ENCODE peak calls at places on chromosomes 7 and 10, in ten cellular contexts. One of them, this sample, is unnamed.

GRCh38 chr10:107487284-107487683 is 322.8 kb upstream of the SORCS1 start:
- DNase-seq in choroid plexus epithelial cell: peak; percentile 27
- DNase-seq in epithelial cell of esophagus: peak; percentile 66
- DNase-seq in retinal pigment epithelial cell: no peak
- DNase-seq in PC-3: peak; percentile 18
- DNase-seq in fibroblast of pulmonary artery: no peak
- DNase-seq in fibroblast of mammary gland: peak; percentile 44
- DNase-seq in colonic mucosa: no peak
- DNase-seq in HCT116: no peak
- DNase-seq in IMR-90: no peak
- DNase-seq in this sample: peak; percentile 17

GRCh38 chr7:139106959-139107358 is 2.6 kb downstream of the ZC3HAV1 start:
- DNase-seq in HCT116: no peak
- DNase-seq in retinal pigment epithelial cell: no peak
- DNase-seq in fibroblast of pulmonary artery: no peak
- DNase-seq in IMR-90: no peak
- DNase-seq in colonic mucosa: no peak
- DNase-seq in epithelial cell of esophagus: no peak
- DNase-seq in choroid plexus epithelial cell: no peak
- DNase-seq in PC-3: peak; percentile 3
- DNase-seq in fibroblast of mammary gland: no peak
- DNase-seq in this sample: no peak

GRCh38 chr10:116892873-116893685 is 43.8 kb downstream of the ENO4 start:
- DNase-seq in fibroblast of pulmonary artery: no peak
- DNase-seq in colonic mucosa: no peak
- DNase-seq in choroid plexus epithelial cell: peak; percentile 46
- DNase-seq in epithelial cell of esophagus: no peak
- DNase-seq in PC-3: peak; percentile 16
- DNase-seq in fibroblast of mammary gland: no peak
- DNase-seq in IMR-90: no peak
- DNase-seq in retinal pigment epithelial cell: no peak
- DNase-seq in HCT116: no peak
- DNase-seq in this sample: no peak

GRCh38 chr10:132484922-132485321 is 52.7 kb upstream of the INPP5A start:
- DNase-seq in PC-3: no peak
- DNase-seq in epithelial cell of esophagus: no peak
- DNase-seq in HCT116: no peak
- DNase-seq in IMR-90: no peak
- DNase-seq in fibroblast of pulmonary artery: no peak
- DNase-seq in colonic mucosa: no peak
- DNase-seq in retinal pigment epithelial cell: no peak
- DNase-seq in choroid plexus epithelial cell: no peak
- DNase-seq in fibroblast of mammary gland: no peak
- DNase-seq in this sample: no peak

GRCh38 chr10:78543749-78544446 is 510.2 kb downstream of the RPS24 start:
- DNase-seq in colonic mucosa: peak; percentile 56
- DNase-seq in fibroblast of pulmonary artery: peak; percentile 91
- DNase-seq in HCT116: no peak
- DNase-seq in IMR-90: peak; percentile 94
- DNase-seq in epithelial cell of esophagus: no peak
- DNase-seq in choroid plexus epithelial cell: peak; percentile 92
- DNase-seq in PC-3: no peak
- DNase-seq in retinal pigment epithelial cell: peak; percentile 34
- DNase-seq in fibroblast of mammary gland: peak; percentile 96
- DNase-seq in this sample: peak; percentile 98

GRCh38 chr10:89275383-89275782 is 23.8 kb upstream of the LIPA start:
- DNase-seq in PC-3: peak; percentile 79
- DNase-seq in fibroblast of pulmonary artery: no peak
- DNase-seq in IMR-90: no peak
- DNase-seq in colonic mucosa: no peak
- DNase-seq in HCT116: no peak
- DNase-seq in epithelial cell of esophagus: peak; percentile 96
- DNase-seq in fibroblast of mammary gland: peak; percentile 40
- DNase-seq in choroid plexus epithelial cell: no peak
- DNase-seq in retinal pigment epithelial cell: no peak
- DNase-seq in this sample: no peak

GRCh38 chr10:4663162-4663992 is 162.6 kb upstream of the AKR1E2 start:
- DNase-seq in colonic mucosa: peak; percentile 84
- DNase-seq in IMR-90: peak; percentile 99
- DNase-seq in fibroblast of pulmonary artery: peak; percentile 99
- DNase-seq in HCT116: peak; percentile 97
- DNase-seq in PC-3: peak; percentile 93
- DNase-seq in fibroblast of mammary gland: peak; percentile 100
- DNase-seq in epithelial cell of esophagus: peak; percentile 100
- DNase-seq in choroid plexus epithelial cell: peak; percentile 100
- DNase-seq in retinal pigment epithelial cell: peak; percentile 100
- DNase-seq in this sample: peak; percentile 100

GRCh38 chr7:98248156-98248555 is 3.9 kb downstream of the TECPR1 start:
- DNase-seq in HCT116: no peak
- DNase-seq in colonic mucosa: no peak
- DNase-seq in retinal pigment epithelial cell: no peak
- DNase-seq in IMR-90: no peak
- DNase-seq in fibroblast of mammary gland: no peak
- DNase-seq in PC-3: no peak
- DNase-seq in epithelial cell of esophagus: no peak
- DNase-seq in fibroblast of pulmonary artery: no peak
- DNase-seq in choroid plexus epithelial cell: no peak
- DNase-seq in this sample: no peak

GRCh38 chr7:143980746-143981510 is 19.2 kb upstream of the OR6B1 start:
- DNase-seq in IMR-90: no peak
- DNase-seq in fibroblast of mammary gland: peak; percentile 25
- DNase-seq in colonic mucosa: no peak
- DNase-seq in retinal pigment epithelial cell: no peak
- DNase-seq in HCT116: no peak
- DNase-seq in PC-3: no peak
- DNase-seq in fibroblast of pulmonary artery: no peak
- DNase-seq in epithelial cell of esophagus: peak; percentile 3
- DNase-seq in choroid plexus epithelial cell: no peak
- DNase-seq in this sample: no peak

GRCh38 chr10:63375006-63375405 is 90.8 kb downstream of the JMJD1C start:
- DNase-seq in IMR-90: no peak
- DNase-seq in HCT116: no peak
- DNase-seq in choroid plexus epithelial cell: peak; percentile 63
- DNase-seq in fibroblast of mammary gland: peak; percentile 48
- DNase-seq in fibroblast of pulmonary artery: peak; percentile 80
- DNase-seq in retinal pigment epithelial cell: no peak
- DNase-seq in epithelial cell of esophagus: peak; percentile 26
- DNase-seq in colonic mucosa: no peak
- DNase-seq in PC-3: no peak
- DNase-seq in this sample: peak; percentile 84

DNA sequence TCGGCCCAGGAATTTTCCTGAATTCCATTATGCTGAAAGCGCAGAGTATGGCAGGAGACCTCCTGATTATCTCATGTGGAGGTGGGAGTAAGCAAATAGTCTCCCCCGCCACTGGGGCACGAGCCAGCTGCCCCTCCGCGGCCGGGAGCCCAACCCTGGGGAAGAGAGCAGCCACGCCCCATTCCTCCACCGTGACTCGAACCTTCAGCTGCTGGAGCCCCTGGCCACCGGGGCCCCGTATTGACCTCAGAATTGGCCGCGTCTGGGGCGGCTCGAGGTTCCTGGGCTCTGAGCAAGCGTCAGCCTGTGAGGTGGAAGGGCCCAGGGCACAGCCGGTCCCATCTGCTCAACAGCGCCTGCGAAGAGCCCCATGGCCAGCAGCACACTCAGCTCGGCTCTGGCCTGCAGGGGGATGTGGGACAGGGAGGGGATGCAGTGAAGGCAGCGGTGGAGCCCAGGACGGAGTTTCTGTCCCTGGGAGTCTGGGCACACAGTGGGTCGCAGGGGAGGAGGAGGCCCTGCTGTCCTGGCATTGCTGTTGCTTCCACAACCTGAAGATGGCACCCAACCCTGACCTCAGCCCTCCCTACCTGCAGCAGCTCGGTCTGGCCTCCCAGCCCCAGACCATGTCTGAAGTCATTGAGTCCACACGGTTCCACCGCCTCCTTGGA is 97.8 kb downstream of the CHST15 start:
- DNase-seq in colonic mucosa: peak; percentile 49
- DNase-seq in choroid plexus epithelial cell: peak; percentile 78
- DNase-seq in fibroblast of mammary gland: peak; percentile 87
- DNase-seq in PC-3: peak; percentile 76
- DNase-seq in retinal pigment epithelial cell: peak; percentile 28
- DNase-seq in epithelial cell of esophagus: peak; percentile 77
- DNase-seq in IMR-90: peak; percentile 66
- DNase-seq in fibroblast of pulmonary artery: peak; percentile 58
- DNase-seq in HCT116: peak; percentile 67
- DNase-seq in this sample: peak; percentile 74
- H3K4me3 ChIP-seq in colonic mucosa: peak overlapping the region; percentile 14
- H3K4me3 ChIP-seq in choroid plexus epithelial cell: peak overlapping the region; percentile 18
- H3K4me3 ChIP-seq in fibroblast of mammary gland: peak overlapping the region; percentile 38
- H3K4me3 ChIP-seq in PC-3: peak overlapping the region; percentile 66
- H3K4me3 ChIP-seq in retinal pigment epithelial cell: peak overlapping the region; percentile 30
- H3K4me3 ChIP-seq in epithelial cell of esophagus: no peak overlapping the region
- H3K4me3 ChIP-seq in IMR-90: no peak overlapping the region
- H3K4me3 ChIP-seq in fibroblast of pulmonary artery: no peak overlapping the region
- H3K4me3 ChIP-seq in HCT116: peak overlapping the region; percentile 60
- H3K4me3 ChIP-seq in this sample: peak overlapping the region; percentile 19

GRCh38 chr7:74092321-74092963 is 8.8 kb downstream of the LIMK1 start:
- DNase-seq in colonic mucosa: no peak
- DNase-seq in IMR-90: no peak
- DNase-seq in retinal pigment epithelial cell: no peak
- DNase-seq in fibroblast of mammary gland: no peak
- DNase-seq in PC-3: no peak
- DNase-seq in fibroblast of pulmonary artery: no peak
- DNase-seq in HCT116: no peak
- DNase-seq in choroid plexus epithelial cell: no peak
- DNase-seq in epithelial cell of esophagus: no peak
- DNase-seq in this sample: no peak
- H3K4me3 ChIP-seq in colonic mucosa: no peak overlapping the region
- H3K4me3 ChIP-seq in IMR-90: no peak overlapping the region
- H3K4me3 ChIP-seq in retinal pigment epithelial cell: no peak overlapping the region
- H3K4me3 ChIP-seq in fibroblast of mammary gland: no peak overlapping the region
- H3K4me3 ChIP-seq in PC-3: no peak overlapping the region
- H3K4me3 ChIP-seq in fibroblast of pulmonary artery: no peak overlapping the region
- H3K4me3 ChIP-seq in HCT116: no peak overlapping the region
- H3K4me3 ChIP-seq in choroid plexus epithelial cell: no peak overlapping the region
- H3K4me3 ChIP-seq in epithelial cell of esophagus: no peak overlapping the region
- H3K4me3 ChIP-seq in this sample: no peak overlapping the region

DNA sequence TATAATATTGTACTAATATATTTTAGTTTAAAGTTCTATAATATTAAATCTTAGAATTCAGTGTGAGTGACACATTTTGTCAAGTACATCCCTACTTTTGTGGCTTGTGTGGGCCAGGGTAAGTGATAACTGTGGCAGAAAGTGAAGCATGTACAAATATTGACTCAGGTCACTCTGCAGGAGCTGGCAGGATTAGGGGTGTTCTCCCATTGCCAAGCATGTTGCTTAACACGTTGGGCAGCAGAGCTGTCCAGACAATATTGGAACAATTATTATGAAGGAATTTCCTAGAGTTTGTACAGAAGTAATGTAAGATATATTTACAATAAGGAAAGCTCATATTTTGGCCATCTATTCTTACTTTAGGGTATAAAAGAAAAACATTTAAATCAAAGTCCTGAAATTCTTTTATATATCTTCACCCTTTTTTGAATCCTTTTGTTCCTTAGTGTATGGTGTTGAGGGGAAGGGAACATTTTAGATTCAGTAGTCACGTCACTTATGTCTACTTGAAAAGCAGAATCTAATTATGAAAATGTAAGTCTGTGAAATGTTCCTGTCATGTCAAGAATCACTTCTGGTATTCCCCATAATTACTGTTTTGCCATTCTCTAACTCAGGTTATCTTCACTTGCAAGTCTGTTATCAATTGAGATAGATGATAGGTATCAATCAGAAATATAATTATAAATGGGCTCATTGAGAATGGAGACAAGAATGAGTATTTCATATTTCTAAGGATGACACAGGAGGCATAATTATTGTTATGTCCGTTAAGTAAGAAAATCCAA is 4.1 kb downstream of the HDAC9 start:
- DNase-seq in choroid plexus epithelial cell: no peak
- DNase-seq in fibroblast of mammary gland: no peak
- DNase-seq in HCT116: no peak
- DNase-seq in fibroblast of pulmonary artery: no peak
- DNase-seq in retinal pigment epithelial cell: no peak
- DNase-seq in epithelial cell of esophagus: peak; percentile 48
- DNase-seq in colonic mucosa: no peak
- DNase-seq in PC-3: peak; percentile 62
- DNase-seq in IMR-90: no peak
- DNase-seq in this sample: peak; percentile 27
- H3K4me3 ChIP-seq in choroid plexus epithelial cell: no peak overlapping the region
- H3K4me3 ChIP-seq in fibroblast of mammary gland: no peak overlapping the region
- H3K4me3 ChIP-seq in HCT116: no peak overlapping the region
- H3K4me3 ChIP-seq in fibroblast of pulmonary artery: no peak overlapping the region
- H3K4me3 ChIP-seq in retinal pigment epithelial cell: no peak overlapping the region
- H3K4me3 ChIP-seq in epithelial cell of esophagus: no peak overlapping the region
- H3K4me3 ChIP-seq in colonic mucosa: no peak overlapping the region
- H3K4me3 ChIP-seq in PC-3: no peak overlapping the region
- H3K4me3 ChIP-seq in IMR-90: no peak overlapping the region
- H3K4me3 ChIP-seq in this sample: no peak overlapping the region

GRCh38 chr7:55534262-55534915 is 37.9 kb downstream of the VOPP1 start:
- DNase-seq in colonic mucosa: no peak
- DNase-seq in fibroblast of mammary gland: peak; percentile 77
- DNase-seq in fibroblast of pulmonary artery: peak; percentile 49
- DNase-seq in epithelial cell of esophagus: peak; percentile 89
- DNase-seq in IMR-90: peak; percentile 81
- DNase-seq in choroid plexus epithelial cell: peak; percentile 64
- DNase-seq in HCT116: no peak
- DNase-seq in PC-3: peak; percentile 76
- DNase-seq in retinal pigment epithelial cell: no peak
- DNase-seq in this sample: peak; percentile 86
- H3K4me3 ChIP-seq in colonic mucosa: no peak overlapping the region
- H3K4me3 ChIP-seq in fibroblast of mammary gland: no peak overlapping the region
- H3K4me3 ChIP-seq in fibroblast of pulmonary artery: no peak overlapping the region
- H3K4me3 ChIP-seq in epithelial cell of esophagus: no peak overlapping the region
- H3K4me3 ChIP-seq in IMR-90: no peak overlapping the region
- H3K4me3 ChIP-seq in choroid plexus epithelial cell: no peak overlapping the region
- H3K4me3 ChIP-seq in HCT116: no peak overlapping the region
- H3K4me3 ChIP-seq in PC-3: no peak overlapping the region
- H3K4me3 ChIP-seq in retinal pigment epithelial cell: no peak overlapping the region
- H3K4me3 ChIP-seq in this sample: no peak overlapping the region

DNA sequence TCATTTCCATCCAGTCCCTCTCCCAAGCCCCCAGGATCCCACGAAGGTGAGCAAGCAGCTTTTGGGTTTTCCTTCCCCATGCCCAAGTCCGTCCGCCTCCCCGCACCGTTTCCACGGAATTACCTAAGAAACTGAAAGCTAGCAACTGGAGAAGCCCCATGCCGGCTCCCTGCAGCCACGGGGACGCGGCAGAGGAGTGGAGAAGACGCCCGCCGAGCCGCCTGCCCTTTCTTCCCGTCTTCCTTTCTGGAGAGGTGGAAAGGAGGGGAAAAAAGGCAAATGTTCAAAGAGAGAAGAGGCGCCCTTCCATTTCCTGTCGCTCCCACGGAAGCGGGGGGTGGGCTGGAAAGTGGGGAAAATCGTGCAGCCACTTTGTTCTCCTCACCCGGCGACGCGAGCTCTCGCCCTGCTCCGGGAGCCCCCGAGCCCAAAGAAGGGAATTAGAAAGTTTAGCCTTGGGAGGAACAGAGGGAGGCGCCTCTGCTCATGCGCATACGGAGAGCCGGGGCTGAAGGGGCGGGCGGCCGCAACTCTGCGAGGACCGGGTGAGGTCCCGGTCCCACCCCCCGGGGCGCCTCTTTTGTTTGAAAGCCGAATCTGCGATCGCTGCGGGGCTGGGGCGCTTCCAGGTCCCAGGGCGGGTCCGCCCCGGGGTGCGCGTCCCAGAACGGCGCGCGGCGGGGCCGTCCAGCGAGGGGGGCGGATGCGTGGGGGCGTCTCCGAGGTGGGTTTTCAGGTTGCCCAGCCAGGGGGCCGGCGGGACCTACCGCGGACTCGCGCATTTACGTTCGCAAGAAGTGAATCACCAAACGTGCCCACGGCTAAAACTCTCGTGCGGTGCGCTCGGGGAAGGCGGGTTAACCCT is at the start of gene LAMB1:
- DNase-seq in fibroblast of pulmonary artery: peak; percentile 91
- DNase-seq in retinal pigment epithelial cell: no peak
- DNase-seq in PC-3: peak; percentile 69
- DNase-seq in IMR-90: peak; percentile 65
- DNase-seq in choroid plexus epithelial cell: peak; percentile 86
- DNase-seq in epithelial cell of esophagus: peak; percentile 59
- DNase-seq in fibroblast of mammary gland: peak; percentile 76
- DNase-seq in HCT116: no peak
- DNase-seq in colonic mucosa: peak; percentile 89
- DNase-seq in this sample: peak; percentile 87
- H3K4me3 ChIP-seq in fibroblast of pulmonary artery: peak within 1 kb of the TSS; percentile 94
- H3K4me3 ChIP-seq in retinal pigment epithelial cell: peak within 1 kb of the TSS; percentile 80
- H3K4me3 ChIP-seq in PC-3: peak within 1 kb of the TSS; percentile 87
- H3K4me3 ChIP-seq in IMR-90: peak within 1 kb of the TSS; percentile 88
- H3K4me3 ChIP-seq in choroid plexus epithelial cell: peak within 1 kb of the TSS; percentile 90
- H3K4me3 ChIP-seq in epithelial cell of esophagus: peak within 1 kb of the TSS; percentile 62
- H3K4me3 ChIP-seq in fibroblast of mammary gland: peak within 1 kb of the TSS; percentile 89
- H3K4me3 ChIP-seq in HCT116: peak within 1 kb of the TSS; percentile 78
- H3K4me3 ChIP-seq in colonic mucosa: peak within 1 kb of the TSS; percentile 71
- H3K4me3 ChIP-seq in this sample: peak within 1 kb of the TSS; percentile 79